ENCODE peak calls at places on chromosomes 4 and X, in seven cellular contexts. J is foreskin keratinocyte, N is stomach, Z is OCI-LY7, I is PC-3, W is IMR-90, S is lower lobe of right lung. F is an unnamed sample. For H3K4me1, the result is how much of the 10 kb centered on the place peaks cover.

GRCh38 chr4:3665360-3665891 is 100.8 kb upstream of the ADRA2C start:
- DNase-seq in J (no peak), N (no peak), Z (no peak), I (no peak), W (no peak), S (no peak), F (no peak)

GRCh38 chr4:148436512-148436911 is 5.7 kb downstream of the NR3C2 start:
- DNase-seq in J (no peak), N (no peak), Z (no peak), I (no peak), W (no peak), S (no peak), F (no peak)

GRCh38 chr4:10762541-10762940 is 78.0 kb upstream of the CLNK start:
- DNase-seq in J (no peak), N (no peak), Z (no peak), I (peak), W (peak), S (no peak), F (no peak)

GRCh38 chr4:152211936-152212675 is 323.8 kb downstream of the FBXW7 start:
- DNase-seq in J (no peak), N (no peak), Z (no peak), I (no peak), W (no peak), S (no peak), F (no peak)

GRCh38 chr4:182717788-182718583 is 199.2 kb downstream of the DCTD start:
- DNase-seq in J (no peak), N (no peak), Z (no peak), I (no peak), W (no peak), S (no peak), F (no peak)

GRCh38 chrX:130645955-130646583 is 244.3 kb downstream of the RBMX2 start:
- DNase-seq in J (no peak), N (no peak), Z (no peak), I (no peak), W (no peak), S (no peak), F (no peak)

GRCh38 chr4:183783933-183784622 is 121.0 kb upstream of the STOX2 start:
- DNase-seq in J (peak), N (no peak), Z (no peak), I (peak), W (peak), S (no peak), F (no peak)

GRCh38 chr4:89765966-89766365 is 71.0 kb downstream of the SNCA start:
- DNase-seq in J (peak), N (no peak), Z (no peak), I (no peak), W (peak), S (no peak), F (no peak)

GRCh38 chr4:88411491-88412101 is 32.9 kb downstream of the HERC6 start:
- DNase-seq in J (no peak), N (no peak), Z (no peak), I (no peak), W (no peak), S (no peak), F (no peak)

GRCh38 chr4:21198683-21199082 is 498.4 kb downstream of the PACRGL start:
- DNase-seq in J (no peak), N (no peak), Z (no peak), I (no peak), W (no peak), S (no peak), F (no peak)

GRCh38 chr4:21202959-21203358 is 502.7 kb downstream of the PACRGL start:
- DNase-seq in J (no peak), N (no peak), Z (no peak), I (no peak), W (no peak), S (no peak), F (no peak)

GRCh38 chr4:21205821-21206531 is 505.7 kb downstream of the PACRGL start:
- DNase-seq in J (no peak), N (no peak), Z (no peak), I (no peak), W (no peak), S (no peak), F (no peak)

GRCh38 chr4:21203416-21203815 is 503.2 kb downstream of the PACRGL start:
- DNase-seq in J (no peak), N (no peak), Z (no peak), I (no peak), W (no peak), S (no peak), F (no peak)
- TF ChIP-seq CTCF in J (no peak), N (no peak), Z (no peak), I (no peak), W (no peak), S (no peak), F (no peak)

DNA sequence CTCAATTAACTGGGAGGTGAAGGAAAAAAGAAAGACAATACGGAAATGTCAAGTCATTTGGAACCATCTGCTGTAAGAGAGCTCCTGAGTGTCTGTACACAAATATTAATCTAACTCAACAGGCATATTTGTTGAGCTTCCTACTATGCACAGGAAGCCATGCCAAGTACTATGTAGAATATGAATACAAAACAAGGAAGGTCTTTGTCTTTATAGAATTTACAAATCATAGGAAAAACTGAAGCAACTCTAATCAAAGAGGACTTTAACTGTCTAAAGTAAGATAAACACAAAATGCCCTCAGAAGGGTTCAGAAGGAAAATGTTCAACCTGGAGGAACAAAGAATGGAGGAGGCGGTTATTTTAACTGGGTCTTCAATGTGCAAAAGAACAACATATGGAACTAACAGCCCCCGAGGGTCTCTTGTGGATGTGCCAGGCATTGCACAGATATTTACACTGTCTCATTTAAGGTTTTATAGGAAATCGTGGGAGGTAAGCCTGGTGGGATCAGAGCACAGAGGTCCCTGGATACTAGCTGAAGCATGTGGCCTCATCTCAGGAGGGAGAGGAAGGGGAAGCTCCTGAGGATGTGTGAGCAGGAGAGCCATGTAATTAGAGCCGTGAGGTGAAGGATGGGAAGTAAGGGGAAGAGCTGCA is 5.8 kb downstream of the FAM114A1 start:
- DNase-seq in J (no peak), N (no peak), Z (peak), I (no peak), W (no peak), S (no peak), F (no peak)
- H3K4me1 ChIP-seq in J (under half), N (under half), Z (under half), I (under half), W (under half), S (under half), F (under half)

GRCh38 chr4:92163348-92163747 is 140.4 kb upstream of the GRID2 start:
- DNase-seq in J (no peak), N (no peak), Z (peak), I (peak), W (peak), S (no peak), F (no peak)
- TF ChIP-seq CTCF in J (peak), N (no peak), Z (peak), I (peak), W (peak), S (no peak), F (peak)

DNA sequence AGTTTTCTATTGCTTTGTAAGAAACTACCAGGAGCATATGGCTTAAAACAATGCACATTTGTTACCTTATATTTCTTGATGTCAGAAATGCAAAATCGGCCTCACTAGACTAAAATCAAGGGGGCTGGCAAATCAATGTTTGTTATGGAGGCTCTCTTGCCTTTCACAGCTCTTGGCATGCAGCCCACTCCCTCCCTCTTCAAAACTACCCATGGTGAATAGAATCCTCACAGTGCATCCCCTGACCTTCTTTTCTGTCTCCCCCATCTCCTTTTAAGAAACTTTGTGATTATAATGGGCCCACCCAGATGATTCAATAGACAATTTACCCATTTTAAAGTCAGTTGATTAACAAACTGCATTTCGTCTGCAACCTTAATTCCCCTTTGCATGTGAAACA is 184.0 kb downstream of the PCDH7 start:
- DNase-seq in J (no peak), N (no peak), Z (no peak), I (no peak), W (no peak), S (no peak), F (no peak)
- H3K4me1 ChIP-seq in J (under half), N (under half), Z (under half), I (under half), W (under half), S (under half), F (under half)

GRCh38 chr4:70901984-70902576 is at the start of gene MOB1B:
- DNase-seq in J (peak), N (peak), Z (peak), I (peak), W (peak), S (peak), F (peak)
- TF ChIP-seq CTCF in J (peak), N (no peak), Z (peak), I (no peak), W (peak), S (peak), F (peak)

GRCh38 chr4:1204286-1204827 is 32.0 kb upstream of the SPON2 start:
- DNase-seq in J (no peak), N (peak), Z (no peak), I (no peak), W (no peak), S (peak), F (no peak)
- H3K4me1 ChIP-seq in J (under half), N (half or more), Z (under half), I (under half), W (half or more), S (half or more), F (under half)

GRCh38 chr4:75710246-75710645 is 14.1 kb upstream of the USO1 start:
- DNase-seq in J (no peak), N (no peak), Z (no peak), I (no peak), W (no peak), S (no peak), F (no peak)

GRCh38 chr4:75699299-75699698 is 25.1 kb upstream of the USO1 start:
- DNase-seq in J (no peak), N (no peak), Z (no peak), I (no peak), W (no peak), S (no peak), F (no peak)

GRCh38 chr4:75702919-75703411 is 21.4 kb upstream of the USO1 start:
- DNase-seq in J (no peak), N (no peak), Z (no peak), I (no peak), W (no peak), S (no peak), F (no peak)

GRCh38 chr4:75708218-75708691 is 16.1 kb upstream of the USO1 start:
- DNase-seq in J (no peak), N (no peak), Z (no peak), I (peak), W (no peak), S (no peak), F (no peak)

DNA sequence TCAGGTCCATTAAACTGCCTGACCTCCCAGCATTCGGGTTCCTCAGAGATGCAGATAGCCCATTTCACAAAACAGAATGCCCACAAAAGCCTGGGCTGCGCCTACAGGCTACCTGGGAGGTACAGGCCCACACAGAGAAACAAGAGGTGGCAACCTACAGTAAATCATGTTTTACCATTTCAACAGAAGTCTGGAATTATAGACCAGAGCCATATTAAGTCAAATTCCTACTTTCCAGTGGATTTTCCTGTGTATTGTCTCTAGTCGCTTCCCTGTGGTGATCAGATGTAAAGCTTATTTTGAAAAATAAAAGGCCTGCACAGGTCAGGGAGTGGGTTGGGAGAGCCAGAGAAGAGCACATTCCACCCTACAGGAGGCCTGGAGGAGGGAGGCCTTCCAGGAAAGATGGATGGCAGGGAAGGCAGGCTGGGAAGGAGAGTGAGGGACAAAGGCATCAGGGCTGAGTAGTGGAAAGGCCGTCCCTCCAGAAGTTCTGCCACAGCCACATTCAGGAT is 19.1 kb upstream of the USO1 start:
- DNase-seq in J (no peak), N (no peak), Z (no peak), I (no peak), W (no peak), S (no peak), F (no peak)
- TF ChIP-seq CTCF in J (no peak), N (no peak), Z (no peak), I (no peak), W (no peak), S (no peak), F (no peak)

DNA sequence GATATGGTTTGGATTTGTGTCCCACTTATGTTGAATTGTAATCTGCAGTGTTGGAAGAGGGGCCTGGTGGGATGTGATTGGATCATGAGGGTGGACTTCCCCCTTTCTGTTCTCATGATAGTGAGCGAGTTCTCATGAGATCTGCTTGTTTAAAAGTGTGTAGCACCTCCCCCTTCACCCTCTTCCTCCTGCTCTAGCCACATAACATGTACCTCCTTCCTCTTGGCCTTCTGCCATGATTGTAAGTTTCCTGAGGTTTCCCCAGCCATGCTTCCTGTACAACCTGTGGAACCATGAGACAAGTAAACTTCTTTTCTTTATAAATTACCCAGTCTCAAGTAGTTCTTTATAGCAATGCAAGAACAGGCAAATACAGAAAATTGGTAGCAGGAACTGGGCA is 138.7 kb downstream of the INPP4B start:
- DNase-seq in J (no peak), N (no peak), Z (no peak), I (peak), W (no peak), S (no peak), F (no peak)
- H3K4me1 ChIP-seq in J (under half), N (under half), Z (under half), I (under half), W (under half), S (under half), F (under half)

GRCh38 chrX:125131146-125131545 is 188.5 kb upstream of the TEX13C start:
- DNase-seq in J (no peak), N (no peak), Z (peak), I (peak), W (no peak), S (no peak), F (no peak)
- TF ChIP-seq CTCF in J (peak), N (no peak), Z (peak), I (peak), W (no peak), S (peak), F (peak)

DNA sequence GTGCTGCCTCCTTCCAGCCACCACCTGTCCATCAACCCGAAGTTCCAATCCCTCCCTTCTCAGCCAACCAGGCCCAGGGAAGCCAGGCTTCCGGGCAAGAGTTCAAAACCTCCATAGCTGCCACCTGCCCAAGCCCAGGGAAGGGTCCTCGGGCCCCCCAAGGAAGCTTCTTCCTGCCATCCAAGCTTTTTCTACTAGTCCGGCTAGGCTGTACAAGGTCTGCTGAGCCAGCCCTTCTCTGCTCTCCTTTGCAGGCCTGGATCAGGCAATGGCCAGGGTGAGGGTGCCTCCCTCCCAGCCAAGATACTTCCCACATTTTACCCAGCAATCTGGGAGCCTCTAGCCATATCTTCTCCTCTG is 96.2 kb downstream of the PJA1 start:
- DNase-seq in J (no peak), N (peak), Z (no peak), I (no peak), W (no peak), S (no peak), F (no peak)
- H3K4me1 ChIP-seq in J (under half), N (under half), Z (under half), I (under half), W (under half), S (under half), F (under half)